ENCODE peak calls at places on chromosomes 12 and 14, in six cellular contexts. W, A, R, X, B and T are unnamed samples.

GRCh38 chr12:570237-570925 is 92.9 kb downstream of the NINJ2 start:
- DNase-seq in B (peak; percentile 92), R (peak; percentile 45), X (peak; percentile 80), A (peak; percentile 89), W (peak; percentile 82), T (peak; percentile 74)

GRCh38 chr12:55966408-55967281 is at the start of gene CDK2:
- DNase-seq in R (peak; percentile 89), A (peak; percentile 95), X (peak; percentile 98), W (peak; percentile 65), B (peak; percentile 84), T (peak; percentile 94)

GRCh38 chr12:1481919-1482318 is 112.5 kb downstream of the FBXL14 start:
- DNase-seq in B (no peak), X (no peak), R (no peak), A (peak; percentile 20), W (no peak), T (no peak)

GRCh38 chr12:79691299-79692248 is 810 bp upstream of the PAWR start:
- DNase-seq in R (no peak), B (peak; percentile 95), A (no peak), X (no peak), W (peak; percentile 93), T (no peak)

GRCh38 chr12:10214131-10214876 is 1.6 kb downstream of the GABARAPL1 start:
- DNase-seq in W (peak; percentile 72), B (peak; percentile 74), A (no peak), R (no peak), X (no peak), T (no peak)

GRCh38 chr14:95507701-95508103 is 8.7 kb downstream of the SYNE3 start:
- DNase-seq in B (peak; percentile 89), A (no peak), W (peak; percentile 75), X (no peak), R (no peak), T (peak; percentile 66)

GRCh38 chr14:50087350-50088116 is 28.8 kb downstream of the VCPKMT start:
- DNase-seq in W (no peak), A (no peak), R (no peak), B (no peak), X (no peak), T (no peak)

GRCh38 chr12:63093084-63093483 is 57.9 kb downstream of the AVPR1A start:
- DNase-seq in R (no peak), A (no peak), X (no peak), W (no peak), B (no peak), T (no peak)

GRCh38 chr14:97349946-97350345 is 552.8 kb downstream of the VRK1 start:
- DNase-seq in W (no peak), X (no peak), A (no peak), R (no peak), B (no peak), T (no peak)

GRCh38 chr12:109770104-109770860 is 56.7 kb downstream of the FAM222A start:
- DNase-seq in B (no peak), W (no peak), R (no peak), A (peak; percentile 25), X (peak; percentile 42), T (no peak)

GRCh38 chr14:106788534-106788933 is 1262.2 kb downstream of the TMEM121 start:
- DNase-seq in X (no peak), B (no peak), A (no peak), R (no peak), W (no peak), T (no peak)

GRCh38 chr12:110338754-110339153 is 57.7 kb downstream of the ATP2A2 start:
- DNase-seq in R (no peak), B (peak; percentile 23), X (peak; percentile 40), A (no peak), W (no peak), T (no peak)

GRCh38 chr14:20808084-20808483 is 5.4 kb upstream of the RNASE1 start:
- DNase-seq in R (no peak), B (no peak), W (no peak), X (no peak), A (no peak), T (no peak)

GRCh38 chr12:96190403-96191170 is 3.6 kb upstream of the ELK3 start:
- DNase-seq in W (peak; percentile 65), X (no peak), A (no peak), B (peak; percentile 33), R (no peak), T (peak; percentile 26)

GRCh38 chr12:115377781-115378180 is 693.8 kb upstream of the TBX3 start:
- DNase-seq in A (no peak), B (no peak), R (no peak), X (no peak), W (no peak), T (peak; percentile 57)

GRCh38 chr12:115377230-115377629 is 693.3 kb upstream of the TBX3 start:
- DNase-seq in A (no peak), B (no peak), R (no peak), X (no peak), W (no peak), T (no peak)

GRCh38 chr12:115374480-115375187 is 690.7 kb upstream of the TBX3 start:
- DNase-seq in X (no peak), A (no peak), B (no peak), R (no peak), W (no peak), T (no peak)

GRCh38 chr12:115378296-115378695 is 694.3 kb upstream of the TBX3 start:
- DNase-seq in W (no peak), B (no peak), X (no peak), R (no peak), A (no peak), T (no peak)

DNA sequence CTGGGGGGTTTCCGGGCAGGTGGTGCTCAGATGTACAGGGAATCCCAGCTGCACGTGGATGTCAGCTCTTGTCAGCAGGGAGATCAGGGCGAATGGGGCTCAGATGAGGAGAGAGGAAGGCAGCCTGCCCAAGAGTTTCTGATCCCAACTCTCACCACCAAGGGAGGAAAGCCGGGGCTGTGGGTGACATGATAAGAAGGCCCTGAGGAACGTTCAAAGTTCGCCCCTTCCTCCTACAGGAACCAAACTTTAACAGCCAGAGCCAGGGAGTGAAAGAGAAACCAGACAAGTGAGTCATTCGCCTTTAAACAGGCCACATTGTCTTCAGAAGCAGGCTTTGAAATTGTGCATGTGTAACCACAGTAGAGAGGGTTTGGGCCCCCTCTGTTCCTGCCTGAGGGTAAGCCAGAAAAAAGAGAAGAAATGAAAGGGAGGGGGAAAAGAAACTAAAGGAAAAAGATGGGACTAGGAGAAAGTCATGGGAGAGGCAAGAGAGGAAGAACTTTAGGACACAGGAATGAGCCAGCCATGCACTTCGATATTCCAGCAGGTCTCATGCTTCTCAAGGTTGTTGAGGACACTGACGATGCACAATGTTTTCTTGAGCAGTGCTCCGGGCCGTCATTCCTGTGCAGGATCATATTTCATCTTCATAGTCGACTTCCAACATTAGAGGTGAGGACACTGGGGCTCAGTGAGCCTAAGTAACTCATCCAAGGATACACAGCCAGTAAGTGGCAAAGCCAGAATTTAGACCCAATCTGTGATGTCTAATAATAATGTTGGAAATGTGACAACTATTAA is 691.4 kb upstream of the TBX3 start:
- DNase-seq in A (no peak), W (peak; percentile 81), X (no peak), B (peak; percentile 90), R (no peak), T (no peak)
- H4K91ac ChIP-seq in A (no peak overlapping the region), W (peak overlapping the region; percentile 91), X (no peak overlapping the region), B (peak overlapping the region; percentile 78), R (no peak overlapping the region), T (peak overlapping the region; percentile 99)

GRCh38 chr12:47753021-47754001 is 5.4 kb downstream of the RAPGEF3 start:
- DNase-seq in X (peak; percentile 64), A (peak; percentile 94), B (no peak), W (no peak), R (no peak), T (peak; percentile 26)

GRCh38 chr12:47752552-47752951 is 6.1 kb downstream of the RAPGEF3 start:
- DNase-seq in W (peak; percentile 57), B (no peak), X (no peak), A (no peak), R (no peak), T (peak; percentile 45)

GRCh38 chr12:47754881-47755280 is 3.8 kb downstream of the RAPGEF3 start:
- DNase-seq in W (no peak), R (no peak), A (no peak), B (no peak), X (no peak), T (peak; percentile 81)

GRCh38 chr12:47755655-47756562 is 2.8 kb downstream of the RAPGEF3 start:
- DNase-seq in A (no peak), W (no peak), X (no peak), R (no peak), B (no peak), T (no peak)

DNA sequence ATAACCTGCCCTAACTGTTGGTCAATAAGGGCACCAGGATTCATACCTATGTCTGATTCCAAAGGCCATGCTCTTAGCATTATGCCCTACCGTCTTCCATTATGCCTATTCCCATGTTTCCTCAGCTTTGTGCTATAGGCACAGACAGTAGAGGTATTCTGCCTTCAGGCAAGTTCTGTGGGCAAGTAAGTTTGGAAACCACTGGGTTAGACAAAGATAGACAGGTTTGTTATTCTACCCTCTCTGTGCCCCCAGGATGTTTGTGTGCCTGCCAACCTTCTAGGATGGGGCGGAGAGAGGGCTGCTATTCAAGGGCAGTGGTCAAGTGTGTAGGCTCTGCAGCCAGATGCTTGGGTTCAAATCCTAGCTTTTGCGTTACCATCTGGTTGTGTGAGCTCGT is 4.6 kb downstream of the RAPGEF3 start:
- DNase-seq in R (no peak), B (no peak), W (no peak), A (no peak), X (no peak), T (peak; percentile 59)
- H2BK5ac ChIP-seq in R (no peak overlapping the region), B (no peak overlapping the region), W (no peak overlapping the region), A (no peak overlapping the region), X (no peak overlapping the region), T (no peak overlapping the region)

DNA sequence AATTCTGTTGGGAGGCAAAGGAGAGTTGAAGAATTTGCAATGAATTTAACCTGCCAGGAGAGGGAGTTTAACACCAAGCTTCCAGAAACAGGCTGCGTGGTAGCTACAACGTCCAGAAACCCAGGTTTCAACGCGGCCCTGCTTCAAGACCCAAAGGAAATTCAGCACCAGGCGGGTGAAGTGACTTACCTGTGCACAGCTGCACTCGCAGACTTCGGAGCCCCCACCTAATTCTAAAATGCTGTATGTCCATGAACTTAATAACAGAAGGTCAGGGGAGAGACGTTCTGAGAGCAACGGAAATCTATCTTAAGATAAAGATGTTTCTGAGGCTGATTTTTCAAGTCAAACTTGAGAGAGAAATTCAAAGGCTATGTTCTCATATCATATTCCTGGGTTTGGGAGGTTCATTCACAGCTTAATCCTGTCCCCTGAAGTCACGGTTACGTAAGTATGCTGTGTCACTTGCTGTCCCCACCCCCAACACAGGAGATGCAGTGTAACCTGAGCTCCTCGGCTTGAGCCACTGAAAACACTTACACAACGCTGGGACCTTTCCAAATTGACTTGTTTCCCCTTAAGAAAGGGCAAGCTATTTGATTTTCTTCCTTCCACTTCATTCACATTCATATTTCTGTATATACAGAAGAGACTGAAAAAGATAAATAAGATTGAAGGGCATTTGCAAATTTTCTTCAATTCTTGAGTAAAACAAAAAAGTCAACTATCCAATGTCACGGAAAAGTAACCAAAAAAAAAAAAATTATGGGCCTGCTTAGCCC is 22.7 kb downstream of the CLIP1 start:
- DNase-seq in B (peak; percentile 91), W (peak; percentile 94), R (peak; percentile 63), A (peak; percentile 85), X (peak; percentile 60), T (peak; percentile 89)
- H4K91ac ChIP-seq in B (peak overlapping the region; percentile 62), W (peak overlapping the region; percentile 96), R (no peak overlapping the region), A (no peak overlapping the region), X (no peak overlapping the region), T (peak overlapping the region; percentile 59)

GRCh38 chr14:76947078-76947837 is 81.2 kb downstream of the IRF2BPL start:
- DNase-seq in B (peak; percentile 92), A (peak; percentile 97), R (peak; percentile 83), W (peak; percentile 88), X (peak; percentile 93), T (peak; percentile 79)
- H2BK5ac ChIP-seq in B (peak overlapping the region; percentile 19), A (no peak overlapping the region), R (peak overlapping the region; percentile 98), W (peak overlapping the region; percentile 82), X (peak overlapping the region; percentile 89), T (no peak overlapping the region)